ENCODE peak calls at places on chromosomes 1 and 21, in four cellular contexts. One of them, this sample, is unnamed. For H3K4me1 and H3K27me3, the result is how much of the 10 kb centered on the place peaks cover.

GRCh38 chr1:168498159-168498609 is 45.6 kb downstream of the XCL2 start:
- DNase-seq in neuronal stem cell: no peak
- DNase-seq in body of pancreas: no peak
- DNase-seq in K562: no peak
- DNase-seq in this sample: peak

GRCh38 chr1:225450491-225451191 is 22.8 kb upstream of the LBR start:
- DNase-seq in neuronal stem cell: no peak
- DNase-seq in body of pancreas: peak
- DNase-seq in K562: no peak
- DNase-seq in this sample: no peak

GRCh38 chr21:42525228-42525604 is 11.6 kb downstream of the SLC37A1 start:
- DNase-seq in neuronal stem cell: no peak
- DNase-seq in body of pancreas: no peak
- DNase-seq in K562: no peak
- DNase-seq in this sample: no peak

GRCh38 chr1:72115290-72115689 is 167.0 kb downstream of the NEGR1 start:
- DNase-seq in neuronal stem cell: no peak
- DNase-seq in body of pancreas: no peak
- DNase-seq in K562: no peak
- DNase-seq in this sample: no peak

GRCh38 chr1:7646981-7647901 is 123.9 kb upstream of the VAMP3 start:
- DNase-seq in neuronal stem cell: peak
- DNase-seq in body of pancreas: peak
- DNase-seq in K562: peak
- DNase-seq in this sample: peak

GRCh38 chr1:94562502-94563260 is 21.1 kb upstream of the F3 start:
- DNase-seq in neuronal stem cell: no peak
- DNase-seq in body of pancreas: peak
- DNase-seq in K562: no peak
- DNase-seq in this sample: no peak

GRCh38 chr21:45289655-45290515 is 2.2 kb upstream of the POFUT2 start:
- DNase-seq in neuronal stem cell: no peak
- DNase-seq in body of pancreas: no peak
- DNase-seq in K562: no peak
- DNase-seq in this sample: no peak

GRCh38 chr1:50414853-50415234 is 8.4 kb downstream of the DMRTA2 start:
- DNase-seq in neuronal stem cell: no peak
- DNase-seq in body of pancreas: no peak
- DNase-seq in K562: no peak
- DNase-seq in this sample: no peak

GRCh38 chr1:36222481-36223372 is 1.5 kb upstream of the THRAP3 start:
- DNase-seq in neuronal stem cell: no peak
- DNase-seq in body of pancreas: no peak
- DNase-seq in K562: no peak
- DNase-seq in this sample: no peak

DNA sequence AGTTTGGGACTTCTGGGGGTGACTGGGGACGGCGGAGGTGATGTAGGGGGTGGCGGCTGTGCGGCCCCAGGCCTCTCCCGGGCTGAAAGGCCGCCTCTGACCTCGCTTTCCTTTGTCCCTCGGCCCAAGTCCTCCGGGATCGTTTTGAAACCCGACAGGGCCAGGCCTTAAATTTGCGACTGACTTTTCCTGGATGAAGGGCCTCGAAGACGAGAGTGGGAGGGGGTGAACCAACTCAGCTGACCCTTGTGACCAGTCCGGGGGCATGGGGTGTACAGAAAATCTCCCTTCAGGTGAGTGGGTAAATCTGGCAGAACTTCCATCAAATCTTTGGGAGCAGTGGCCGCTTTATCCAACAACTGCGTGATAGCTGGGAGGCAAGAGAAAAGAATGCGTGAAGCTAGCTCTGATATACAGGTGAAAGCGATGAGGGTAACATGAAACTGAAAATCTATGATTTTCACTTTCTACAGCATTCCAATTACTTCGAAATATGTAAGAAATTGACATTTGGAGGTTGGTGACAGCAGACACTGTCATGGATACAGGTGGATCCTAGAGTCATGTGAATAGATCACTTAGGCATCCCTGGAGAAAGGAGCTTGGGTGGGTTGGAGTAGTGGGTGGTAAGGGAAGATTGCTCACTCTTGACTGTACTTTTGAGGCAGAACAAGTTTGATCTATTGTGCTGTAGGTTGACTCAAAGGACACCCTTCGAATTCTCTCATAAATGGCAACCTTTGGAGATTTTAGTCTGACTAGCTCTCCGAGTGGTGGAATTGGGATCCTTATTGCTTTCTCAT is 887 bp downstream of the AHCYL1 start:
- DNase-seq in neuronal stem cell: no peak
- DNase-seq in body of pancreas: no peak
- DNase-seq in K562: no peak
- DNase-seq in this sample: peak
- H3K4me1 ChIP-seq in neuronal stem cell: under half
- H3K4me1 ChIP-seq in body of pancreas: half or more
- H3K4me1 ChIP-seq in K562: under half
- H3K4me1 ChIP-seq in this sample: under half

DNA sequence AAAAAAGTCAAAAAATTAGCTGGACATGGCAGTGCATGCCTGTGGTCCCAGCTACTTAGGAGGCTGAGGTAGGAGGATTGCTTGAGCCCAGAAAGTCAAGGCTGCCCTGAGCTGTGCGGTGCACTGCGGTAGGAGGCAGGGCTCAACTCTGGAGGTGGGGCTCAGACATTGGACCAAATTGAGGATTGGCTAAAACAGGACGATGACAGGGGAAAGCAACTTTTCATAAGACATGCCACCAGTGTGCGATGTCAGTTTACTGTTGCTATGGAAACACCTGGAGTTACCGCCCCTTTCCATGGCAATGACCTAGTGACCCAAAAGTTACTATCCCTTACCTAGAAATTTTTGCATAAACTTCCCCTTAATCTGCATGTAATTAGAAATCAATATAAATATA is 85.3 kb downstream of the DISP3 start:
- DNase-seq in neuronal stem cell: no peak
- DNase-seq in body of pancreas: no peak
- DNase-seq in K562: no peak
- DNase-seq in this sample: no peak
- H3K4me3 ChIP-seq in neuronal stem cell: no peak
- H3K4me3 ChIP-seq in body of pancreas: no peak
- H3K4me3 ChIP-seq in K562: no peak
- H3K4me3 ChIP-seq in this sample: no peak

DNA sequence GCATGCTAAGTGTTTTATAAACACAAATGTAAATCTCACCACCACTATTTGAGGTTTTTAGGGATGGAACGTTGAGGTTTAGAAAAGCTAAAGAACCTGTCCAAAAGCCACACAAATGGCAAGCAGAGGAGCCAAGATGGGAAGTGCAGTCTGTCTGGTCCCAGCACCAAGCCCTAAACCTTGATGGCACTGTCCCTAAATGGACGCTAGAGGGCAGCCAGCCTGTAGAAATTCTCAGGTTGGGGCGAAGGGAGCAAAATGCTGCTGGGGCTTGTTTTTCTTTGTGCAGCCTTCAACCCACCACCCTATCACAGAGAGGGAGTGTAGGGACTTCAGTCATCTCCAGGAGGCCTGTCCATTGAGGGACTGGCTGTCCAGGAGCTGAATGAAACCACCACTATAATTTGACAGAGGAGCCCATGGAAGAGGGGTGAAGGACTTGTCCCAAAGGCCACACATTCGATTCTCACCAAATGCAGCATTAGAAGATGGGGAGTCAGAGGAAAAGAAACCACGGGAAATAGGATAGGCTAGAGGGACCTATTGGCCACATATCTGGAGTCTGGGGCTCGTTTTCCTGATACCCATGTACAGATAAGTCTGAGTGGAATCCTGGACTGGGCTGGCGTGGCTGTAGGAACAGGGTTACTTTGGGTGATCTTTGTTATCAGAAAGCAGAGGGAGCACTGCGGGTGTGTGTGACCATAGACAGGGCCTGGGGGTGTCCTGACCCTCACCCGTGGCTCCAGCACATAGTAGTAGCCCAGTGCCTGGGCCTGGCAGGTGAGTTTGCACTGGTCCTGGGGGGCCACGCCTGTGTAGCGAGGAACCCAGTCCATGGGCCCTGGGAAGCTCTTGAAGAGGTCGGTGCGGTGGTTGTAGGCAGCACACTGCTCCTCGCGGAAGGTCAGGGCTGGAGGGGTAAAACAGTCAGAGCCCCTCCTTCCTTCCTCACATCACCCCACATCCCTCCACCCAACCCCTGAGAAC is 6.1 kb downstream of the ADAMTS4 start:
- DNase-seq in neuronal stem cell: no peak
- DNase-seq in body of pancreas: peak
- DNase-seq in K562: peak
- DNase-seq in this sample: peak
- H3K27me3 ChIP-seq in neuronal stem cell: under half
- H3K27me3 ChIP-seq in body of pancreas: under half
- H3K27me3 ChIP-seq in K562: under half
- H3K27me3 ChIP-seq in this sample: under half

GRCh38 chr21:14617040-14617393 is 70.9 kb upstream of the SAMSN1 start:
- DNase-seq in neuronal stem cell: no peak
- DNase-seq in body of pancreas: no peak
- DNase-seq in K562: no peak
- DNase-seq in this sample: no peak
- H3K4me1 ChIP-seq in neuronal stem cell: under half
- H3K4me1 ChIP-seq in body of pancreas: under half
- H3K4me1 ChIP-seq in K562: under half
- H3K4me1 ChIP-seq in this sample: under half

GRCh38 chr1:26020390-26020789 is 1.2 kb upstream of the EXTL1 start:
- DNase-seq in neuronal stem cell: no peak
- DNase-seq in body of pancreas: no peak
- DNase-seq in K562: no peak
- DNase-seq in this sample: no peak
- H3K4me3 ChIP-seq in neuronal stem cell: no peak
- H3K4me3 ChIP-seq in body of pancreas: no peak
- H3K4me3 ChIP-seq in K562: no peak
- H3K4me3 ChIP-seq in this sample: no peak

GRCh38 chr1:46526689-46527291 is 24.7 kb downstream of the KNCN start:
- DNase-seq in neuronal stem cell: no peak
- DNase-seq in body of pancreas: peak
- DNase-seq in K562: no peak
- DNase-seq in this sample: no peak
- H3K27me3 ChIP-seq in neuronal stem cell: under half
- H3K27me3 ChIP-seq in body of pancreas: under half
- H3K27me3 ChIP-seq in K562: under half
- H3K27me3 ChIP-seq in this sample: under half

DNA sequence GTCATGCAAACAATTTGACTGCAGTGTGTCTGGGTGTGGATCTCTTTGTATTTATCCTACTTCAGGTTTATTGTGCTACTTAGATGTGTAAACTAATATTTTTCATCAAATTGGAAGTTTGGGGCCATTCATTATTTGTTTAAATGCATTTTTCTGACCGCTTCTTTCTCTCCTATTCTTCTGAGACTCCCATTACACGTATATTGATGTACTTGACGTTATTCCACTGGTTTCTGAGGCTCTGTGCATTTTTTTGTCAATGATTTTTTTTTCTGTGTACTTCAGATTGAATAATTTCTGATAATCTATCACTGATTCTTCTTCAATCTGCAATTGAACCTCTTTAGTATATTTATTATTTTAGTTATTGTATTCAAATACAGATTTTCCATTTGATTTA is 276.8 kb downstream of the RYR2 start:
- DNase-seq in neuronal stem cell: no peak
- DNase-seq in body of pancreas: no peak
- DNase-seq in K562: no peak
- DNase-seq in this sample: no peak
- H3K4me1 ChIP-seq in neuronal stem cell: under half
- H3K4me1 ChIP-seq in body of pancreas: under half
- H3K4me1 ChIP-seq in K562: under half
- H3K4me1 ChIP-seq in this sample: under half

GRCh38 chr1:169918927-169919326 is 25.2 kb upstream of the SCYL3 start:
- DNase-seq in neuronal stem cell: no peak
- DNase-seq in body of pancreas: no peak
- DNase-seq in K562: no peak
- DNase-seq in this sample: no peak

GRCh38 chr1:169915150-169915549 is 21.5 kb upstream of the SCYL3 start:
- DNase-seq in neuronal stem cell: no peak
- DNase-seq in body of pancreas: no peak
- DNase-seq in K562: no peak
- DNase-seq in this sample: no peak

GRCh38 chr1:169909499-169909898 is 15.8 kb upstream of the SCYL3 start:
- DNase-seq in neuronal stem cell: no peak
- DNase-seq in body of pancreas: no peak
- DNase-seq in K562: no peak
- DNase-seq in this sample: no peak

DNA sequence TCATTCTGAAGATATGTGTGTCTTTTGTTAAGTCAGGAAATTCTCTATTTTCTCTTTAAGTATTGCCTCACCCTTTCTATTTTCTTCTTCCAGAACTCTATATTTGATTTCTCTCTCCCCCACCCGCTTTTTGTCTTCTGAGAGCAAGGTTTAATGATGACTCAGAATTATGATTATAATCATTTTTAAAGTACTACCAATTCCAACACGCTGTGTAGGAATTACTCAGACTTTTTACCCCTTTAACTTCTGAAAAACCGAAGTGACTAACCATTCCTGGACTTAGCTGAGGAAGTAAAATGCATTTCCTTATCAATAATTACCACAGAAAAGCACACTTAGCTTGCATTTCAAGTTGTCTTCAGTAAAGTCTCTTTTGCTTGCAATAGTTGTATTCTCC is 20.8 kb upstream of the SCYL3 start:
- DNase-seq in neuronal stem cell: no peak
- DNase-seq in body of pancreas: no peak
- DNase-seq in K562: no peak
- DNase-seq in this sample: no peak
- H3K4me3 ChIP-seq in neuronal stem cell: no peak
- H3K4me3 ChIP-seq in body of pancreas: no peak
- H3K4me3 ChIP-seq in K562: no peak
- H3K4me3 ChIP-seq in this sample: no peak

GRCh38 chr1:3073520-3074296 is 4.7 kb downstream of the PRDM16 start:
- DNase-seq in neuronal stem cell: no peak
- DNase-seq in body of pancreas: peak
- DNase-seq in K562: no peak
- DNase-seq in this sample: no peak

GRCh38 chr1:3075666-3076387 is 6.8 kb downstream of the PRDM16 start:
- DNase-seq in neuronal stem cell: no peak
- DNase-seq in body of pancreas: no peak
- DNase-seq in K562: no peak
- DNase-seq in this sample: no peak

GRCh38 chr1:3074800-3075199 is 5.8 kb downstream of the PRDM16 start:
- DNase-seq in neuronal stem cell: no peak
- DNase-seq in body of pancreas: peak
- DNase-seq in K562: no peak
- DNase-seq in this sample: no peak

GRCh38 chr1:3072948-3073519 is 4.0 kb downstream of the PRDM16 start:
- DNase-seq in neuronal stem cell: no peak
- DNase-seq in body of pancreas: no peak
- DNase-seq in K562: no peak
- DNase-seq in this sample: no peak

GRCh38 chr1:3074297-3074741 is 5.3 kb downstream of the PRDM16 start:
- DNase-seq in neuronal stem cell: no peak
- DNase-seq in body of pancreas: peak
- DNase-seq in K562: no peak
- DNase-seq in this sample: no peak
- H3K27me3 ChIP-seq in neuronal stem cell: under half
- H3K27me3 ChIP-seq in body of pancreas: under half
- H3K27me3 ChIP-seq in K562: half or more
- H3K27me3 ChIP-seq in this sample: under half

This sample was measured in HAP-1.